ENCODE peak calls at places on chromosome 5, in eight cellular contexts. B is sigmoid colon; Y is body of pancreas; I is effector memory CD4-positive, alpha-beta T cell; D is IMR-90; V is neuronal stem cell; J is foreskin keratinocyte; W is thyroid gland. P is an unnamed sample.

GRCh38 chr5:81310402-81311063 is 9.1 kb downstream of the ZCCHC9 start:
- DNase-seq in W (no peak), J (no peak), Y (no peak), B (no peak), D (no peak), V (no peak), I (no peak), P (no peak)

GRCh38 chr5:61132559-61132958 is 29.7 kb downstream of the SMIM15 start:
- DNase-seq in V (no peak), Y (no peak), I (no peak), W (no peak), D (peak), B (no peak), J (no peak), P (no peak)

GRCh38 chr5:14395411-14395810 is 186.2 kb upstream of the OTULINL start:
- DNase-seq in D (no peak), V (no peak), I (no peak), W (no peak), B (no peak), Y (no peak), J (no peak), P (no peak)

GRCh38 chr5:115304496-115304895 is 8.0 kb upstream of the CCDC112 start:
- DNase-seq in W (no peak), D (no peak), I (no peak), V (no peak), B (no peak), J (no peak), Y (no peak), P (no peak)

GRCh38 chr5:132270706-132271105 is 13.2 kb downstream of the PDLIM4 start:
- DNase-seq in D (no peak), J (no peak), V (no peak), Y (peak), W (no peak), I (no peak), B (no peak), P (no peak)

GRCh38 chr5:127307868-127308267 is 17.3 kb downstream of the MEGF10 start:
- DNase-seq in W (no peak), Y (no peak), B (no peak), J (no peak), I (no peak), D (no peak), V (peak), P (no peak)

GRCh38 chr5:71789746-71790145 is 70.7 kb downstream of the CARTPT start:
- DNase-seq in B (no peak), J (no peak), W (no peak), I (no peak), D (no peak), Y (no peak), V (no peak), P (no peak)

GRCh38 chr5:89320441-89320840 is 437.5 kb upstream of the MEF2C start:
- DNase-seq in V (no peak), D (no peak), W (no peak), Y (no peak), J (no peak), B (no peak), I (no peak), P (no peak)

GRCh38 chr5:72453260-72453775 is 53.9 kb downstream of the ZNF366 start:
- DNase-seq in I (no peak), D (no peak), J (no peak), V (no peak), B (no peak), Y (no peak), W (peak), P (no peak)

GRCh38 chr5:126464959-126465358 is 41.8 kb downstream of the GRAMD2B start:
- DNase-seq in W (peak), B (no peak), J (no peak), I (no peak), Y (peak), D (no peak), V (no peak), P (no peak)

GRCh38 chr5:80963966-80964481 is 3.9 kb downstream of the RASGRF2 start:
- DNase-seq in J (no peak), V (no peak), I (no peak), Y (no peak), D (peak), W (no peak), B (no peak), P (no peak)

GRCh38 chr5:142151436-142152382 is 43.1 kb downstream of the NDFIP1 start:
- DNase-seq in W (peak), D (peak), V (peak), J (peak), B (no peak), I (peak), Y (peak), P (no peak)

GRCh38 chr5:77211013-77211690 is 672 bp downstream of the PDE8B start:
- DNase-seq in V (no peak), I (no peak), B (no peak), W (peak), D (no peak), Y (peak), J (no peak), P (peak)

DNA sequence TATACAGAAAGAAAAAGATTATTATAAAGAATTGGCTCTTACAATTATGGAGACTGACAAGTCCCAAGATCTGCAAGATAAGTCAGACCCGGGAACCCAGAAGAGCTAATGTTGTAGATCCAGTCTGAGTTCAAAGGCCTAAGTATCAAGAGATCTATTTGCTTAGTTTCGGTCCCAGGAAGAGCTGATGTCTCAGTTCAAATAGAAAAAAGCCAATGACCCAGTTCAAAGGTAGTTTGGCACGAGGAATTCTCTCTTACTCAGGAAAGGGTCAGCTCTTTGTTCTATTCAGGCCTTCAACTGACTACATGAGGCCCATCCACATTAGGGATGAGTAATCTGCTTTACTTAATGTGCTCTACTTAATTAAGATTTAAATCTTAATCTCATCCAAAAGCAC is 128.3 kb upstream of the PLCXD3 start:
- DNase-seq in Y (no peak), V (no peak), I (no peak), W (no peak), J (no peak), B (no peak), D (no peak), P (no peak)
- H3K27ac ChIP-seq in Y (no peak), V (no peak), I (no peak), W (no peak), J (no peak), B (no peak), D (no peak), P (no peak)

GRCh38 chr5:148995791-148996190 is 67.1 kb downstream of the SH3TC2 start:
- DNase-seq in J (no peak), V (no peak), I (no peak), Y (no peak), B (no peak), D (no peak), W (no peak), P (no peak)
- H3K27ac ChIP-seq in J (no peak), V (no peak), I (no peak), Y (no peak), B (no peak), D (peak), W (no peak), P (no peak)

GRCh38 chr5:172789687-172790495 is 18.9 kb upstream of the DUSP1 start:
- DNase-seq in V (no peak), D (no peak), Y (no peak), I (no peak), J (no peak), W (peak), B (peak), P (peak)

GRCh38 chr5:172792693-172793570 is 21.9 kb upstream of the DUSP1 start:
- DNase-seq in Y (no peak), I (no peak), B (no peak), D (no peak), W (no peak), V (no peak), J (no peak), P (no peak)

GRCh38 chr5:172791726-172792445 is 20.9 kb upstream of the DUSP1 start:
- DNase-seq in W (no peak), B (no peak), V (no peak), D (peak), Y (no peak), J (no peak), I (no peak), P (no peak)

GRCh38 chr5:172790496-172790889 is 19.5 kb upstream of the DUSP1 start:
- DNase-seq in W (no peak), Y (no peak), I (no peak), J (no peak), D (no peak), V (no peak), B (no peak), P (no peak)

GRCh38 chr5:172791291-172791690 is 20.3 kb upstream of the DUSP1 start:
- DNase-seq in W (no peak), J (no peak), D (no peak), V (no peak), Y (no peak), I (no peak), B (peak), P (no peak)
- H3K27ac ChIP-seq in W (no peak), J (no peak), D (no peak), V (no peak), Y (no peak), I (no peak), B (peak), P (no peak)

GRCh38 chr5:35457912-35458823 is 159.5 kb upstream of the SPEF2 start:
- DNase-seq in Y (no peak), V (no peak), B (no peak), I (no peak), D (no peak), W (no peak), J (no peak), P (no peak)
- H3K27ac ChIP-seq in Y (no peak), V (no peak), B (no peak), I (no peak), D (no peak), W (no peak), J (no peak), P (no peak)